ENCODE peak calls at places on chromosome 21, in eight cellular contexts. One of them, this sample, is unnamed.
A peak's percentile ranks its signal among the peaks of the same experiment; 100 is the strongest.

GRCh38 chr21:31781737-31782136 is 49.8 kb upstream of the SCAF4 start:
- DNase-seq in B cell: no peak
- DNase-seq in heart right ventricle: peak; percentile 39
- DNase-seq in choroid plexus epithelial cell: peak; percentile 73
- DNase-seq in A549: peak; percentile 4
- DNase-seq in AG04450: no peak
- DNase-seq in pancreas: no peak
- DNase-seq in GM12865: no peak
- DNase-seq in this sample: no peak

GRCh38 chr21:15183712-15184353 is 119.0 kb upstream of the NRIP1 start:
- DNase-seq in B cell: no peak
- DNase-seq in heart right ventricle: no peak
- DNase-seq in choroid plexus epithelial cell: no peak
- DNase-seq in A549: no peak
- DNase-seq in AG04450: no peak
- DNase-seq in pancreas: no peak
- DNase-seq in GM12865: no peak
- DNase-seq in this sample: no peak

GRCh38 chr21:33069994-33070811 is at the start of gene OLIG1:
- DNase-seq in B cell: no peak
- DNase-seq in heart right ventricle: no peak
- DNase-seq in choroid plexus epithelial cell: peak; percentile 15
- DNase-seq in A549: peak; percentile 55
- DNase-seq in AG04450: no peak
- DNase-seq in pancreas: no peak
- DNase-seq in GM12865: peak; percentile 32
- DNase-seq in this sample: peak; percentile 67

GRCh38 chr21:45971487-45972352 is 9.8 kb upstream of the COL6A1 start:
- DNase-seq in B cell: no peak
- DNase-seq in heart right ventricle: peak; percentile 72
- DNase-seq in choroid plexus epithelial cell: peak; percentile 36
- DNase-seq in A549: no peak
- DNase-seq in AG04450: peak; percentile 70
- DNase-seq in pancreas: no peak
- DNase-seq in GM12865: no peak
- DNase-seq in this sample: no peak

GRCh38 chr21:44498965-44499560 is 40.9 kb downstream of the KRTAP10-1 start:
- DNase-seq in B cell: no peak
- DNase-seq in heart right ventricle: no peak
- DNase-seq in choroid plexus epithelial cell: no peak
- DNase-seq in A549: no peak
- DNase-seq in AG04450: no peak
- DNase-seq in pancreas: peak; percentile 55
- DNase-seq in GM12865: no peak
- DNase-seq in this sample: no peak

GRCh38 chr21:45829566-45830147 is 151.9 kb upstream of the COL6A1 start:
- DNase-seq in B cell: no peak
- DNase-seq in heart right ventricle: no peak
- DNase-seq in choroid plexus epithelial cell: no peak
- DNase-seq in A549: no peak
- DNase-seq in AG04450: no peak
- DNase-seq in pancreas: peak; percentile 34
- DNase-seq in GM12865: no peak
- DNase-seq in this sample: no peak

GRCh38 chr21:24112020-24112419 is 1495.3 kb downstream of the MRPL39 start:
- DNase-seq in B cell: no peak
- DNase-seq in heart right ventricle: no peak
- DNase-seq in choroid plexus epithelial cell: peak; percentile 5
- DNase-seq in A549: no peak
- DNase-seq in AG04450: no peak
- DNase-seq in pancreas: no peak
- DNase-seq in GM12865: no peak
- DNase-seq in this sample: no peak

GRCh38 chr21:36321325-36322082 is 1.5 kb downstream of the MORC3 start:
- DNase-seq in B cell: no peak
- DNase-seq in heart right ventricle: peak; percentile 10
- DNase-seq in choroid plexus epithelial cell: peak; percentile 42
- DNase-seq in A549: no peak
- DNase-seq in AG04450: no peak
- DNase-seq in pancreas: no peak
- DNase-seq in GM12865: peak; percentile 28
- DNase-seq in this sample: peak; percentile 43

GRCh38 chr21:17731554-17731953 is 87.6 kb downstream of the C21orf91 start:
- DNase-seq in B cell: no peak
- DNase-seq in heart right ventricle: no peak
- DNase-seq in choroid plexus epithelial cell: no peak
- DNase-seq in A549: no peak
- DNase-seq in AG04450: no peak
- DNase-seq in pancreas: no peak
- DNase-seq in GM12865: no peak
- DNase-seq in this sample: no peak

GRCh38 chr21:17903029-17903806 is 84.1 kb upstream of the C21orf91 start:
- DNase-seq in B cell: peak; percentile 47
- DNase-seq in heart right ventricle: no peak
- DNase-seq in choroid plexus epithelial cell: peak; percentile 67
- DNase-seq in A549: no peak
- DNase-seq in AG04450: peak; percentile 20
- DNase-seq in pancreas: no peak
- DNase-seq in GM12865: peak; percentile 35
- DNase-seq in this sample: no peak

GRCh38 chr21:45499201-45499750 is 43.0 kb downstream of the SLC19A1 start:
- DNase-seq in B cell: no peak
- DNase-seq in heart right ventricle: no peak
- DNase-seq in choroid plexus epithelial cell: no peak
- DNase-seq in A549: no peak
- DNase-seq in AG04450: no peak
- DNase-seq in pancreas: peak; percentile 28
- DNase-seq in GM12865: no peak
- DNase-seq in this sample: no peak

GRCh38 chr21:43867936-43868335 is 2.9 kb downstream of the AGPAT3 start:
- DNase-seq in B cell: no peak
- DNase-seq in heart right ventricle: no peak
- DNase-seq in choroid plexus epithelial cell: no peak
- DNase-seq in A549: no peak
- DNase-seq in AG04450: no peak
- DNase-seq in pancreas: no peak
- DNase-seq in GM12865: no peak
- DNase-seq in this sample: no peak

GRCh38 chr21:25929859-25930520 is 195.2 kb downstream of the GABPA start:
- DNase-seq in B cell: no peak
- DNase-seq in heart right ventricle: no peak
- DNase-seq in choroid plexus epithelial cell: peak; percentile 75
- DNase-seq in A549: no peak
- DNase-seq in AG04450: peak; percentile 18
- DNase-seq in pancreas: no peak
- DNase-seq in GM12865: no peak
- DNase-seq in this sample: no peak

GRCh38 chr21:17390575-17390974 is 122.3 kb upstream of the CXADR start:
- DNase-seq in B cell: no peak
- DNase-seq in heart right ventricle: no peak
- DNase-seq in choroid plexus epithelial cell: no peak
- DNase-seq in A549: no peak
- DNase-seq in AG04450: no peak
- DNase-seq in pancreas: no peak
- DNase-seq in GM12865: no peak
- DNase-seq in this sample: no peak

GRCh38 chr21:16587671-16588379 is 858.0 kb downstream of the USP25 start:
- DNase-seq in B cell: no peak
- DNase-seq in heart right ventricle: no peak
- DNase-seq in choroid plexus epithelial cell: peak; percentile 88
- DNase-seq in A549: no peak
- DNase-seq in AG04450: no peak
- DNase-seq in pancreas: no peak
- DNase-seq in GM12865: no peak
- DNase-seq in this sample: no peak

GRCh38 chr21:17853393-17854275 is 34.5 kb upstream of the C21orf91 start:
- DNase-seq in B cell: no peak
- DNase-seq in heart right ventricle: no peak
- DNase-seq in choroid plexus epithelial cell: no peak
- DNase-seq in A549: no peak
- DNase-seq in AG04450: no peak
- DNase-seq in pancreas: no peak
- DNase-seq in GM12865: no peak
- DNase-seq in this sample: no peak

GRCh38 chr21:37566790-37567725 is 200.5 kb downstream of the DYRK1A start:
- DNase-seq in B cell: no peak
- DNase-seq in heart right ventricle: no peak
- DNase-seq in choroid plexus epithelial cell: no peak
- DNase-seq in A549: no peak
- DNase-seq in AG04450: no peak
- DNase-seq in pancreas: no peak
- DNase-seq in GM12865: no peak
- DNase-seq in this sample: no peak

GRCh38 chr21:25934771-25935224 is 200.0 kb downstream of the GABPA start:
- DNase-seq in B cell: no peak
- DNase-seq in heart right ventricle: peak; percentile 84
- DNase-seq in choroid plexus epithelial cell: peak; percentile 96
- DNase-seq in A549: peak; percentile 58
- DNase-seq in AG04450: peak; percentile 86
- DNase-seq in pancreas: no peak
- DNase-seq in GM12865: peak; percentile 69
- DNase-seq in this sample: no peak

GRCh38 chr21:26748066-26748465 is 97.1 kb downstream of the ADAMTS1 start:
- DNase-seq in B cell: no peak
- DNase-seq in heart right ventricle: no peak
- DNase-seq in choroid plexus epithelial cell: no peak
- DNase-seq in A549: no peak
- DNase-seq in AG04450: no peak
- DNase-seq in pancreas: no peak
- DNase-seq in GM12865: no peak
- DNase-seq in this sample: no peak

GRCh38 chr21:28177008-28177603 is 815.6 kb downstream of the LTN1 start:
- DNase-seq in B cell: no peak
- DNase-seq in heart right ventricle: no peak
- DNase-seq in choroid plexus epithelial cell: peak; percentile 7
- DNase-seq in A549: no peak
- DNase-seq in AG04450: no peak
- DNase-seq in pancreas: no peak
- DNase-seq in GM12865: no peak
- DNase-seq in this sample: no peak

GRCh38 chr21:46057111-46057709 is 40.7 kb upstream of the COL6A2 start:
- DNase-seq in B cell: no peak
- DNase-seq in heart right ventricle: no peak
- DNase-seq in choroid plexus epithelial cell: no peak
- DNase-seq in A549: no peak
- DNase-seq in AG04450: no peak
- DNase-seq in pancreas: peak; percentile 25
- DNase-seq in GM12865: peak; percentile 30
- DNase-seq in this sample: no peak

GRCh38 chr21:19981938-19982337 is 1016.3 kb upstream of the NCAM2 start:
- DNase-seq in B cell: no peak
- DNase-seq in heart right ventricle: no peak
- DNase-seq in choroid plexus epithelial cell: peak; percentile 7
- DNase-seq in A549: no peak
- DNase-seq in AG04450: no peak
- DNase-seq in pancreas: no peak
- DNase-seq in GM12865: no peak
- DNase-seq in this sample: no peak

GRCh38 chr21:29342394-29342957 is 43.8 kb downstream of the BACH1 start:
- DNase-seq in B cell: no peak
- DNase-seq in heart right ventricle: peak; percentile 63
- DNase-seq in choroid plexus epithelial cell: peak; percentile 98
- DNase-seq in A549: peak; percentile 11
- DNase-seq in AG04450: peak; percentile 97
- DNase-seq in pancreas: no peak
- DNase-seq in GM12865: peak; percentile 79
- DNase-seq in this sample: no peak

GRCh38 chr21:27275294-27275927 is 308.5 kb upstream of the ADAMTS5 start:
- DNase-seq in B cell: no peak
- DNase-seq in heart right ventricle: no peak
- DNase-seq in choroid plexus epithelial cell: peak; percentile 88
- DNase-seq in A549: no peak
- DNase-seq in AG04450: peak; percentile 18
- DNase-seq in pancreas: no peak
- DNase-seq in GM12865: no peak
- DNase-seq in this sample: no peak

GRCh38 chr21:41835711-41836154 is 43.4 kb downstream of the PRDM15 start:
- DNase-seq in B cell: no peak
- DNase-seq in heart right ventricle: no peak
- DNase-seq in choroid plexus epithelial cell: no peak
- DNase-seq in A549: no peak
- DNase-seq in AG04450: no peak
- DNase-seq in pancreas: no peak
- DNase-seq in GM12865: no peak
- DNase-seq in this sample: no peak
- TF ChIP-seq CTCF in B cell: no peak
- TF ChIP-seq CTCF in heart right ventricle: no peak
- TF ChIP-seq CTCF in choroid plexus epithelial cell: no peak
- TF ChIP-seq CTCF in A549: no peak
- TF ChIP-seq CTCF in AG04450: no peak
- TF ChIP-seq CTCF in pancreas: no peak
- TF ChIP-seq CTCF in GM12865: no peak
- TF ChIP-seq CTCF in this sample: no peak

GRCh38 chr21:34509151-34509550 is 2.9 kb downstream of the KCNE1 start:
- DNase-seq in B cell: no peak
- DNase-seq in heart right ventricle: no peak
- DNase-seq in choroid plexus epithelial cell: no peak
- DNase-seq in A549: no peak
- DNase-seq in AG04450: no peak
- DNase-seq in pancreas: no peak
- DNase-seq in GM12865: peak; percentile 27
- DNase-seq in this sample: no peak
- TF ChIP-seq CTCF in B cell: no peak
- TF ChIP-seq CTCF in heart right ventricle: peak; percentile 27
- TF ChIP-seq CTCF in choroid plexus epithelial cell: peak; percentile 41
- TF ChIP-seq CTCF in A549: no peak
- TF ChIP-seq CTCF in AG04450: peak; percentile 22
- TF ChIP-seq CTCF in pancreas: no peak
- TF ChIP-seq CTCF in GM12865: peak; percentile 45
- TF ChIP-seq CTCF in this sample: no peak

DNA sequence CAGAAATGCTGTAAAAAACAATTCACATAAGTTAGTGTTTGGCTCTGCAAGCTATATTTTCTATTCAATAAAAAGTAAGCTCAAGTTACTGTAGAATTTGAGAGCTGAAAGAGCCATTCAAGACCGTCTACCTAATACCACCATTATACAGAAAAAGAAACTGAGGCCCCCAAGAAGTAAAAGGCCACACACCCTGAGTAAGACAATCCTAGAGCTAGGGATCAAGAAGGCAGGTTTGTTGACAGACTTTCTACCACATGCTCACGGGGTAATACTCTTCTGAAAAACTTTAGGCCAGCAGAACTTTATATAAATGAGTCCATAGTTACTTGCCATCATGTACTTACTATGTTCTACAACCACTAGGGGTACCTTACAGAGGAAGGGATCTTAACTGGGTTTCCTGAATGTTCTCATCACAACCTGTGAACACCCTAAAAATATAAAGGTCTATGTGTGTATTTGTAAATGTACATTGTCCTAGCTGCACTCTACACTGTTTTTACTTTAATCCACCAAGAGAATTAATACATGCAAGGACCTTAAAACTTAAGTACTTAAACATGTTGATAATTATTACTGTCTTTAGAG is 2.7 kb downstream of the PSMG1 start:
- DNase-seq in B cell: no peak
- DNase-seq in heart right ventricle: no peak
- DNase-seq in choroid plexus epithelial cell: peak; percentile 36
- DNase-seq in A549: peak; percentile 9
- DNase-seq in AG04450: no peak
- DNase-seq in pancreas: no peak
- DNase-seq in GM12865: no peak
- DNase-seq in this sample: no peak
- TF ChIP-seq CTCF in B cell: peak; percentile 29
- TF ChIP-seq CTCF in heart right ventricle: no peak
- TF ChIP-seq CTCF in choroid plexus epithelial cell: peak; percentile 38
- TF ChIP-seq CTCF in A549: no peak
- TF ChIP-seq CTCF in AG04450: peak; percentile 34
- TF ChIP-seq CTCF in pancreas: no peak
- TF ChIP-seq CTCF in GM12865: peak; percentile 23
- TF ChIP-seq CTCF in this sample: peak; percentile 35

GRCh38 chr21:22374218-22374969 is 1376.2 kb downstream of the NCAM2 start:
- DNase-seq in B cell: no peak
- DNase-seq in heart right ventricle: no peak
- DNase-seq in choroid plexus epithelial cell: no peak
- DNase-seq in A549: no peak
- DNase-seq in AG04450: no peak
- DNase-seq in pancreas: no peak
- DNase-seq in GM12865: no peak
- DNase-seq in this sample: no peak
- TF ChIP-seq CTCF in B cell: no peak
- TF ChIP-seq CTCF in heart right ventricle: no peak
- TF ChIP-seq CTCF in choroid plexus epithelial cell: no peak
- TF ChIP-seq CTCF in A549: no peak
- TF ChIP-seq CTCF in AG04450: no peak
- TF ChIP-seq CTCF in pancreas: no peak
- TF ChIP-seq CTCF in GM12865: no peak
- TF ChIP-seq CTCF in this sample: no peak